ENCODE peak calls at places on chromosomes 4 and X, in six cellular contexts. M, X, N, P, L and E are unnamed samples.

GRCh38 chr4:138225477-138225876 is 16.7 kb downstream of the SLC7A11 start:
- DNase-seq in M (no peak), L (no peak), N (no peak), P (no peak), X (no peak), E (no peak)

GRCh38 chr4:39181520-39181904 is 817 bp upstream of the WDR19 start:
- DNase-seq in M (no peak), P (no peak), X (no peak), L (no peak), N (no peak), E (no peak)

GRCh38 chr4:112910109-112910736 is 139.2 kb upstream of the ANK2 start:
- DNase-seq in L (no peak), P (no peak), N (no peak), X (no peak), M (peak; percentile 33), E (no peak)

GRCh38 chr4:76867880-76868655 is 29.9 kb downstream of the SOWAHB start:
- DNase-seq in L (no peak), P (no peak), N (no peak), X (peak; percentile 22), M (no peak), E (no peak)

GRCh38 chr4:120977435-120977997 is 55.0 kb upstream of the PRDM5 start:
- DNase-seq in X (no peak), M (peak; percentile 15), L (no peak), P (no peak), N (peak; percentile 61), E (peak; percentile 10)

GRCh38 chrX:109886122-109886761 is 116.7 kb upstream of the TMEM164 start:
- DNase-seq in M (peak; percentile 51), X (peak; percentile 33), P (peak; percentile 54), L (no peak), N (peak; percentile 37), E (peak; percentile 31)

GRCh38 chr4:138535316-138535715 is 293.2 kb upstream of the SLC7A11 start:
- DNase-seq in X (no peak), P (no peak), L (no peak), N (no peak), M (no peak), E (no peak)

GRCh38 chr4:175386776-175387507 is 425.1 kb downstream of the GPM6A start:
- DNase-seq in L (no peak), X (peak; percentile 36), M (no peak), N (no peak), P (no peak), E (no peak)

GRCh38 chr4:102139132-102139573 is 206.1 kb downstream of the SLC39A8 start:
- DNase-seq in N (peak; percentile 23), L (no peak), P (no peak), X (no peak), M (no peak), E (no peak)

GRCh38 chr4:56971383-56971782 is 6.0 kb downstream of the NOA1 start:
- DNase-seq in X (no peak), L (no peak), M (no peak), N (no peak), P (no peak), E (no peak)

GRCh38 chr4:8695237-8696219 is 103.0 kb downstream of the CPZ start:
- DNase-seq in N (no peak), L (no peak), X (no peak), P (no peak), M (no peak), E (no peak)

DNA sequence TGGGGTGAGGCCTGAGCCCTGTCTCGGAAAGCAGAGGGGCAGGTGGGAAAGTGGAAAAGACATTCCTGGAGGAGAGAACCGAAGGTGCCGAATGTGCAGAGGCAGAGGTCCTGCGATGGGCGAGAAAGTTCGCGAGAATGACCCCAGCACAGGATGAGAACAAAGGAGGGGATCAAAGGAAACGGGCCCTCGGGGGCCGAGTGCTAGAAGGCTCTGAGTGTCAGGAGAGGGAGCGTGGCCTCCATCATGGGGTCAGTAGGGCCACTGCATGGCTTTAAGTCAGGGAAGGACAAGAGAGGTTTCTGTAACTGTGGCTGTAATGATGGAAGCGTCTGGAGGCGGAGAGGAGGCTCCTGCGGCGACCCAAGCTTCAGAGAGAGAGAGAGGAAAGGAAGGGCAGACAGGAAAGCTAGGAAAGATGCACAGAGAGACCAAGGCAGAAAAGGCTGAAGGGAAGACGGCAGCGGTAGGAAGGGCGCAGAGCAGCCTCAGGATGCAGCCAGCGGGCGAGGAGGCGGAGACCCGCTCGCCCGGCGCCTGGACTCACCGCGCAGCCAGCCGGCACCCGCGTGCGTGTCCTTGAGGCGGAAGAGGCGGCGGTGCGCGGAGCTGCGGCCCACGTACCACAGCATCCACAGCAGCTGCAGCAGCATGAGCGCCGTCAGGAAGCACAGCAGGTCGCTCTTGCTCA is 669 bp downstream of the OTOP1 start:
- DNase-seq in L (no peak), X (no peak), M (peak; percentile 49), N (no peak), P (no peak), E (no peak)
- TF ChIP-seq YY1 in L (no peak), X (no peak), M (no peak), N (no peak), P (no peak), E (no peak)

DNA sequence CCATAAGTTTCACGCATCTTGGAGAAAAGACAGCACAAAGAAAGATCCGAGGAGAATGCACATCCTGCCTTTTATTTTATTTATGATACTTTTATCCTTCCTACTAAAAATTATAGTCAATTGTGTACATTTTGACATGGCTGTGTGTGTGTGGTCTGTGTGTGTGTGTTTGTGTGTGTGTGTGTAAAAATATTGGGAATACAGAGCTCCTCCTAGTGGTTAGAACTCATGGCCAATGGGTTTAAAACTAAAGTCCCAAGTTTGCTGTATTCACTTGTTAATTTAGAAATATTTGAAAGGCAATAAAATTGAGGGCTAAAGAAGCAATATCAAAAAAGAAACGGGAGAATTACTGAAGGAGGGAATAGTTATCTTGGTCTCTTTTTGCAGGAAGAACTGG is 47.5 kb downstream of the NKX6-1 start:
- DNase-seq in M (no peak), P (no peak), L (no peak), X (no peak), N (no peak), E (no peak)
- TF ChIP-seq YY1 in M (no peak), P (no peak), L (no peak), X (no peak), N (no peak), E (no peak)

DNA sequence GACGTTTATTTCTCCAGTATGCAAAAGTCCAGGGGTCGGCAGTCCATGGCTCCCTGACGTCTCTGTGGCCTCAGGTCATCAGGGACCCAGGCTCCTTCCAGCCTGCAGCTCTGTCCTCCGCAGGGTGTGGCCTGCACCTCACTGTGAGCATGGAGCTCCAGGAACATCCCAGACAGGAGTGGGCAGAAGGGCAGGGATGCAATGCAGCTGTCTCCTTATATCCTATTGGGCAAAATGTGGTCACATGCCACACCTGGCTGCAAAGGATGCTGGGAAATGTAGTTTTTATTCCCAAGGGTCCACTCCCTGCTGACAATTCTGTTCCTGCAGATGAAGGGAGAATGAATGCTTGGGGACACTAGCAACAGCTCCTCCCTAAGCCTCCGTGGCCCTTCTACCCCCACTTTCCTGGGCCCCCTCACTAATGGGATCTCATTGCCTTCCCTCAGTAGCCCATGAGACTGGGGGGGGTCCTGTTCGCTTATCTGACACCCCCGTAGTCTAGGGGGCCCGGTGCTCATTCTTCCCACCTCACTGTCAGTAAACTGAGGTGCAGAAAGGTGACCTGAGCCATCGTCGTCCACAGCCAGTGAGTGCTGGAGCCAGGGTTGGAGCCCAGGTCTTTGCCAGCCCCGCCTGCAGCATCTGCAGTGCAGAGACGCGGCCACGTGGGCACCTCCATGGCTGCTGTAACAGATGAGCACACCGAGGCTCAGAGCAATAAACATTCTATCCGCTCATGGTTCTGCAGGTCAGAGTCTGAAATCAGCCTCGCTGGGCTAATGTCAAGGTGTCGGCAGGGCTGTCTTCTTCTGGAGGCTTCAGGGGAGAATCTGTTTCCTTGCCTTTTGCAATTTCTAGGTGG is 5.9 kb upstream of the GRPEL1 start:
- DNase-seq in L (no peak), N (peak; percentile 65), M (peak; percentile 87), P (peak; percentile 86), X (peak; percentile 59), E (peak; percentile 77)
- TF ChIP-seq YY1 in L (no peak), N (no peak), M (no peak), P (no peak), X (no peak), E (no peak)

DNA sequence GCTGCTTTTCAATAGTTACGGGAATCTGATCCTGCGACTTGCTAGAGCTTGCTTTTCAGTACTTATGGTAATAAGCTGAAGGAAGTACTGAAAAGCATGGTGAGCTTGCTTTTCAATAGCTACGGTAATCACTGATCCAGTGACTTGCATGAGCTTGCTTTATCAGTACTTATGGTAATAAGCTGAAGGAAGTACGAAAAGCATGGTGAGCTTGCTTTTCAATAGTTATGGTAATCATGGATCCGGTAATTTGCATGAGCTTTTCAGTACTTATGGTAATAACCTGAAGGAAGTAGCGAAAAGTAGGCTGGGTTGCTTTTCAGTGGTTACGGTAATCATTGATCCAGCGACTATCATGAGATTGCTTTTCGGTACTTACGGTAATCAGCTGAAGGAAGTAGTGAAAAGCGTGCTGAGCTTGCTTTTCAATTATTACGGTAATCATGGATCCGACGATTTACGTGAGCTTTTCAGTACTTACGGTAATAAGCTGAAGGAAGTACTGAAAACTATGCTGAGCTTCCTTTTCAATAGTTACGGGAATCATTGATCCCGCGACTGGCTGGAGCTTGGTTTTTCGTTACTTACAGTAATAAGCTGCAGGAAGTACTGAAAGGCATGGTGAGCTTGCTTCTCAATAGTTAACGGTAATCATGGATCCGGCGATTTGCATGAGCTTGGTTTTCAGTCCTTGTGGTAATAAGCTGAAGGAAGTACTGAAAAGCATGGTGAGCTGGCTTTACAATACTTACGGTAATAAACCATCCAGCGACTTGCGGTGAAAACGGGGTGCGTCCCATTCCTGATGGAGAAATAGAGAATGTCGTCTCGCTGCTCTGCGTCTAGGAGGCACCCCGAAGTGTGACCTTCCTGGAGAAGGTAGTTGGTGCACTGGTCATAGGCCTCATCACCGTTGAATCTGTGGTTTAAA is 6.5 kb downstream of the CRLF2 start:
- DNase-seq in M (peak; percentile 8), L (no peak), N (peak; percentile 95), P (no peak), X (peak; percentile 90), E (no peak)
- TF ChIP-seq YY1 in M (peak; percentile 84), L (peak; percentile 93), N (peak; percentile 89), P (no peak), X (no peak), E (no peak)

DNA sequence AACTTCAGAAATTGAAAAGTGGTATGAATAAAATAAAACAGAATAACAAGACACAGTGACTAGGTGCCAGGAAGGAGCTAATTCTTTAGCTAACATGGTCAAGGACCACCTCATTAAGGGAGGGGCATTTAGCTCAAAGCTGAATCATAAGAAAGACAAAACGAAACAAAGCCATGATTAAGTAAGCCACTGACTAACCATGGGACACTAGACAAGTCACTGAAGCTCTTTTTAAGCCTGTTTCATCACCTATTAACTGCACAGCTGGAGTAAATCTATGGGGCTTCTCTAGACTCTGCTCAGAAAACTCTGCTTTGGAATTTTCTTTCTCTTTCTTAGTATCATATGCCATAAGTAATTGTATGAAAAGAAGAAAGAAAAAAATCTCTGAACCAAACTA is 49.8 kb upstream of the C1QTNF7 start:
- DNase-seq in L (no peak), N (no peak), P (no peak), M (no peak), X (no peak), E (no peak)
- TF ChIP-seq YY1 in L (no peak), N (no peak), P (no peak), M (no peak), X (no peak), E (no peak)